ENCODE peak calls at places on chromosomes 3 and 15, in four cellular contexts. One of them, this sample, is unnamed.

GRCh38 chr15:67880651-67881182 is 40.9 kb upstream of the RNU6-1 start:
- DNase-seq in osteocyte: peak; percentile 38
- DNase-seq in lower lobe of right lung: no peak
- DNase-seq in HFF-Myc: no peak
- DNase-seq in this sample: no peak

GRCh38 chr3:123768480-123769359 is 115.4 kb downstream of the MYLK start:
- DNase-seq in osteocyte: peak; percentile 10
- DNase-seq in lower lobe of right lung: no peak
- DNase-seq in HFF-Myc: no peak
- DNase-seq in this sample: no peak

GRCh38 chr3:6644070-6644929 is 216.6 kb upstream of the GRM7 start:
- DNase-seq in osteocyte: no peak
- DNase-seq in lower lobe of right lung: no peak
- DNase-seq in HFF-Myc: no peak
- DNase-seq in this sample: no peak

GRCh38 chr3:153901152-153901551 is 220.0 kb upstream of the ARHGEF26 start:
- DNase-seq in osteocyte: no peak
- DNase-seq in lower lobe of right lung: no peak
- DNase-seq in HFF-Myc: no peak
- DNase-seq in this sample: no peak

GRCh38 chr15:53414167-53414566 is 345.3 kb downstream of the WDR72 start:
- DNase-seq in osteocyte: no peak
- DNase-seq in lower lobe of right lung: no peak
- DNase-seq in HFF-Myc: no peak
- DNase-seq in this sample: no peak

GRCh38 chr15:90681480-90681879 is 35.7 kb upstream of the BLM start:
- DNase-seq in osteocyte: no peak
- DNase-seq in lower lobe of right lung: no peak
- DNase-seq in HFF-Myc: no peak
- DNase-seq in this sample: no peak

GRCh38 chr3:32438596-32439344 is 47.1 kb downstream of the CMTM7 start:
- DNase-seq in osteocyte: no peak
- DNase-seq in lower lobe of right lung: no peak
- DNase-seq in HFF-Myc: no peak
- DNase-seq in this sample: peak; percentile 20

GRCh38 chr15:44718180-44718926 is 7.0 kb downstream of the B2M start:
- DNase-seq in osteocyte: no peak
- DNase-seq in lower lobe of right lung: no peak
- DNase-seq in HFF-Myc: no peak
- DNase-seq in this sample: no peak

GRCh38 chr15:70169147-70169546 is 71.4 kb upstream of the TLE3 start:
- DNase-seq in osteocyte: no peak
- DNase-seq in lower lobe of right lung: no peak
- DNase-seq in HFF-Myc: no peak
- DNase-seq in this sample: no peak

GRCh38 chr3:97793415-97794019 is 28.3 kb upstream of the CRYBG3 start:
- DNase-seq in osteocyte: no peak
- DNase-seq in lower lobe of right lung: no peak
- DNase-seq in HFF-Myc: peak; percentile 17
- DNase-seq in this sample: no peak

GRCh38 chr3:62178739-62179600 is 194.4 kb downstream of the FEZF2 start:
- DNase-seq in osteocyte: no peak
- DNase-seq in lower lobe of right lung: no peak
- DNase-seq in HFF-Myc: no peak
- DNase-seq in this sample: no peak

GRCh38 chr3:111691293-111691909 is 96.3 kb upstream of the ZBED2 start:
- DNase-seq in osteocyte: no peak
- DNase-seq in lower lobe of right lung: no peak
- DNase-seq in HFF-Myc: no peak
- DNase-seq in this sample: no peak

GRCh38 chr3:125080077-125080476 is 24.3 kb upstream of the HEG1 start:
- DNase-seq in osteocyte: peak; percentile 2
- DNase-seq in lower lobe of right lung: no peak
- DNase-seq in HFF-Myc: no peak
- DNase-seq in this sample: peak; percentile 4

GRCh38 chr15:81115054-81115939 is 18.8 kb upstream of the CFAP161 start:
- DNase-seq in osteocyte: no peak
- DNase-seq in lower lobe of right lung: no peak
- DNase-seq in HFF-Myc: no peak
- DNase-seq in this sample: no peak

GRCh38 chr15:75209289-75209676 is 7.6 kb downstream of the C15orf39 start:
- DNase-seq in osteocyte: no peak
- DNase-seq in lower lobe of right lung: no peak
- DNase-seq in HFF-Myc: no peak
- DNase-seq in this sample: no peak

GRCh38 chr15:75212200-75212858 is 10.6 kb downstream of the C15orf39 start:
- DNase-seq in osteocyte: no peak
- DNase-seq in lower lobe of right lung: no peak
- DNase-seq in HFF-Myc: no peak
- DNase-seq in this sample: no peak

GRCh38 chr15:75208501-75209288 is 7.0 kb downstream of the C15orf39 start:
- DNase-seq in osteocyte: no peak
- DNase-seq in lower lobe of right lung: no peak
- DNase-seq in HFF-Myc: no peak
- DNase-seq in this sample: no peak

GRCh38 chr15:75211436-75212199 is 9.9 kb downstream of the C15orf39 start:
- DNase-seq in osteocyte: no peak
- DNase-seq in lower lobe of right lung: no peak
- DNase-seq in HFF-Myc: no peak
- DNase-seq in this sample: no peak

DNA sequence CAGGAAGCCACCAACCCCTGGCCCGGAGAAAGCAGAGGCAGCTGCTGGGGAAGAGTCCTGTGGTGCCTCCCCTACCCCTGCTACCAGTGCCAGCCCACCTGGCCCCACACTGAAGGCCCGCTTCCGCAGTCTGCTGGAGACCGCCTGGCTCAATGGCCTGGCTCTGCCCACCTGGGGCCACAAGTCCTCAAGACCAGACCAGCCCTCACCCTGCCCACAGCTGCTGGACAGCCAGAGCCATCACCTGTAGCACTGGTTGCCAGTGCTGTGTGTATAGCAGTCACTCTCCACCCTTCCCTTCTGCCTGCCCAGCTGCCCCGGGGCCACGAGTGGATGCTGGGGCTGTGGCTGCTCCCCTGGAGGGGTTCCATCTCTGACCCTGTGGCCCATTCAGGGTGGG is 9.2 kb downstream of the C15orf39 start:
- DNase-seq in osteocyte: no peak
- DNase-seq in lower lobe of right lung: no peak
- DNase-seq in HFF-Myc: no peak
- DNase-seq in this sample: no peak
- TF ChIP-seq CTCF in osteocyte: no peak
- TF ChIP-seq CTCF in lower lobe of right lung: no peak
- TF ChIP-seq CTCF in HFF-Myc: no peak
- TF ChIP-seq CTCF in this sample: no peak

GRCh38 chr15:36210426-36210825 is 369.0 kb upstream of the CDIN1 start:
- DNase-seq in osteocyte: no peak
- DNase-seq in lower lobe of right lung: no peak
- DNase-seq in HFF-Myc: no peak
- DNase-seq in this sample: no peak

GRCh38 chr15:36208868-36209582 is 370.4 kb upstream of the CDIN1 start:
- DNase-seq in osteocyte: no peak
- DNase-seq in lower lobe of right lung: no peak
- DNase-seq in HFF-Myc: no peak
- DNase-seq in this sample: no peak
- TF ChIP-seq CTCF in osteocyte: peak; percentile 55
- TF ChIP-seq CTCF in lower lobe of right lung: no peak
- TF ChIP-seq CTCF in HFF-Myc: no peak
- TF ChIP-seq CTCF in this sample: no peak

GRCh38 chr3:133928903-133929607 is 33.4 kb upstream of the RAB6B start:
- DNase-seq in osteocyte: peak; percentile 67
- DNase-seq in lower lobe of right lung: no peak
- DNase-seq in HFF-Myc: no peak
- DNase-seq in this sample: peak; percentile 64

GRCh38 chr3:133928136-133928893 is 32.6 kb upstream of the RAB6B start:
- DNase-seq in osteocyte: peak; percentile 64
- DNase-seq in lower lobe of right lung: no peak
- DNase-seq in HFF-Myc: no peak
- DNase-seq in this sample: peak; percentile 59

GRCh38 chr3:133926736-133927542 is 31.3 kb upstream of the RAB6B start:
- DNase-seq in osteocyte: peak; percentile 81
- DNase-seq in lower lobe of right lung: no peak
- DNase-seq in HFF-Myc: no peak
- DNase-seq in this sample: peak; percentile 69

GRCh38 chr3:133925960-133926735 is 30.5 kb upstream of the RAB6B start:
- DNase-seq in osteocyte: peak; percentile 68
- DNase-seq in lower lobe of right lung: no peak
- DNase-seq in HFF-Myc: no peak
- DNase-seq in this sample: no peak

DNA sequence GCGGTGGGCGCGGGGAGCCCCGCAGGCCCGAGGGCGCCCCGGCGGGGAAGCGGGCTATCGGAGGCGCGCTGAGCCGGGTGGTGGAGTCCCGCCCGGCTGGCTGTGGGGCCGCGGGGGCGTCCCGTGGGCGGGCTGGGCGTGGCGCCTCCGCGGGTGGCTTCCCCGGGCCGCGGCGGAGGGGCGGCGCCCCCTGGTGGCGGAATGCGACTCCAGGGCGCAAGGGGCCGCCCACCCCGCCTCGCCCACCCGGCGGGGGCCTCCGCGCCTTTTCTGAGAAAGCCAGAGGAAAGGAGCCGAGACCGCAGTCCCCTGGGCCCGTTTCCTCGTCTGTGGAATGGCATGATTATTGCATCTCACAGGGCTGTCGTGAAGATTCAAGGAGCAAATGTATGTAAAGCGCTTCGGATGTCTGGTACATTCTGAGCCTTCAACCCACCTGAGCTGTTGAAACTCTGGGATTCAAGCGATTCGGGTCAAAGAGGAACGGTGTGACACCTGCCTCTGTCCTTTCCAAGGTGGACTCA is 31.9 kb upstream of the RAB6B start:
- DNase-seq in osteocyte: peak; percentile 88
- DNase-seq in lower lobe of right lung: peak; percentile 71
- DNase-seq in HFF-Myc: no peak
- DNase-seq in this sample: peak; percentile 78
- TF ChIP-seq CTCF in osteocyte: peak; percentile 84
- TF ChIP-seq CTCF in lower lobe of right lung: peak; percentile 69
- TF ChIP-seq CTCF in HFF-Myc: peak; percentile 53
- TF ChIP-seq CTCF in this sample: peak; percentile 93

DNA sequence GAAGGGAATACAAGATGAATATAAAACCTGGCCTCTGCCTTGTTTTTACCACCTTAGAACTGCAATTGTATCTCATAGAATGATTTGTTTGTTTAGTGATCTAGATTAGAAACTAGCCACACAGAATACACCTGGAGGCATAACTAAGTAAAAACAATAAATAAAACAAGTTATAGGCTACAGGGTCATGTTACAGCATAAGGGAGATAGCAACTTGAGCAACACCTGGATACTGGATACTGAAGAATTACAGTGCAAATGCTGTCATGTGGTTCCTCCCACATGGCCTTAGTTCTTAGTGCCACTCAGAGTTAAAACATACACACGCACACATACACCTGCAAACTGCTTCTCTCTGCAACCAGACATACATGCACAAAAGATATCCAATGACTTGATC is 563.4 kb upstream of the DPPA4 start:
- DNase-seq in osteocyte: no peak
- DNase-seq in lower lobe of right lung: no peak
- DNase-seq in HFF-Myc: no peak
- DNase-seq in this sample: no peak
- TF ChIP-seq CTCF in osteocyte: no peak
- TF ChIP-seq CTCF in lower lobe of right lung: no peak
- TF ChIP-seq CTCF in HFF-Myc: no peak
- TF ChIP-seq CTCF in this sample: no peak

GRCh38 chr15:92077353-92078080 is 224.0 kb downstream of the SLCO3A1 start:
- DNase-seq in osteocyte: no peak
- DNase-seq in lower lobe of right lung: peak; percentile 70
- DNase-seq in HFF-Myc: no peak
- DNase-seq in this sample: no peak
- TF ChIP-seq CTCF in osteocyte: peak; percentile 74
- TF ChIP-seq CTCF in lower lobe of right lung: peak; percentile 78
- TF ChIP-seq CTCF in HFF-Myc: peak; percentile 35
- TF ChIP-seq CTCF in this sample: peak; percentile 80

GRCh38 chr15:29125382-29126207 is 144.0 kb downstream of the NSMCE3 start:
- DNase-seq in osteocyte: no peak
- DNase-seq in lower lobe of right lung: peak; percentile 40
- DNase-seq in HFF-Myc: no peak
- DNase-seq in this sample: no peak

GRCh38 chr15:29126208-29126536 is 143.4 kb downstream of the NSMCE3 start:
- DNase-seq in osteocyte: no peak
- DNase-seq in lower lobe of right lung: no peak
- DNase-seq in HFF-Myc: no peak
- DNase-seq in this sample: no peak

GRCh38 chr15:29128671-29129070 is 141.0 kb downstream of the NSMCE3 start:
- DNase-seq in osteocyte: no peak
- DNase-seq in lower lobe of right lung: peak; percentile 18
- DNase-seq in HFF-Myc: no peak
- DNase-seq in this sample: no peak

GRCh38 chr15:29127506-29128430 is 141.9 kb downstream of the NSMCE3 start:
- DNase-seq in osteocyte: no peak
- DNase-seq in lower lobe of right lung: peak; percentile 28
- DNase-seq in HFF-Myc: no peak
- DNase-seq in this sample: no peak

DNA sequence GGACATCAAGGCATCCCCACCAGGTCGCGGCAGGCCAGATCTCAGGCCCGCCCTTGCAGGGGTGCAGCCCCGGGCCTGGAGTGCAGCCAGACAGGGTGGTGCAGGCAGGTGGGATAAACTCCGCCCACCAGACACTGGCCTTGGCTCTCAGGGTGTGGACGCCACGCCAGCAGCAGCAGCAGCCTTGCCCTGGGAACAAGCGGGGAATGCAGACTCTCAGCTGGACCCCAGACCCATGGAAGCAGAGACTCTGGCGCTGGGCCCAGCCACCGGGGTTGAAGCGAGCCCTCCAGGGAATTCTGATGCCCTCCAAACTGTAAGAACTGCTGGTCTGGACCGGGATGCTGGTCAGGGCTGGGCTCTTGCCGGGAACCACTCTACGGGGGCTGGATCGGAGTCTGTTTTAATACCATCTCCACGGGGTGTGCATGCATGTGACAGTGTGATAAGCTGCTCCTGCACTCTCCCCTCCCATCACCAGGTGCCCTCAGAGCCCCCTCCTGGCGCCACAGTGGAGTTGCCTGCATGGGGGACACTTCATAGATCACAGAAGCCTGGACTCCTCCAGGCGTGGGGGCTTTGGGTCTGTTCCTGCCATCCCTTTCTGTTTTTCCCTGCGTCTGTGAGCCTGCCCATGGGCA is 142.7 kb downstream of the NSMCE3 start:
- DNase-seq in osteocyte: no peak
- DNase-seq in lower lobe of right lung: peak; percentile 36
- DNase-seq in HFF-Myc: no peak
- DNase-seq in this sample: no peak
- TF ChIP-seq CTCF in osteocyte: peak; percentile 5
- TF ChIP-seq CTCF in lower lobe of right lung: no peak
- TF ChIP-seq CTCF in HFF-Myc: no peak
- TF ChIP-seq CTCF in this sample: peak; percentile 25

GRCh38 chr3:163491714-163492113 is 1586.6 kb downstream of the SI start:
- DNase-seq in osteocyte: no peak
- DNase-seq in lower lobe of right lung: no peak
- DNase-seq in HFF-Myc: no peak
- DNase-seq in this sample: no peak

DNA sequence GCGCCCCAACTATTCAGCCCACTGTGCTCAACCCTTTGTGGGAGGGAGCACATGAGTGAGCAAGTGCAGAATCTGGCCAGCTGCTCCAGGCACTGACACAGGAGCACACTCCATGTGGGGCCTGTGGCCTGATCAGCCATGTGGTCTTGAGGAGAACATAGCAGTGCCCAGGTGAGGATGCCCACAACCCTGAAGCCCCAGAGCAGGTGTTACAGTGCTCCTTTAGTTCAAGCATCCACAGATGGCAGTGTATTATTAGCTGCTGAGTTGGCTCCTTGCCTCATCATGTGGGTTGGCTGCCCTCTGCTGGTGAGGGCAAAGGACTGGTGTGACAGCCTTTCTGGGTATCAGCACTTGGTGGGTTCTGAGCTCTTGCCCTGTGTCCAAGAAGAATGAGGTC is 1588.2 kb downstream of the SI start:
- DNase-seq in osteocyte: no peak
- DNase-seq in lower lobe of right lung: no peak
- DNase-seq in HFF-Myc: no peak
- DNase-seq in this sample: no peak
- TF ChIP-seq CTCF in osteocyte: peak; percentile 57
- TF ChIP-seq CTCF in lower lobe of right lung: peak; percentile 31
- TF ChIP-seq CTCF in HFF-Myc: peak; percentile 40
- TF ChIP-seq CTCF in this sample: peak; percentile 66

This sample was measured in type B pancreatic cell.